ENCODE peak calls at places on chromosome X, in seven cellular contexts. I, L, X, Q, C, G and J are unnamed samples.
A peak's percentile ranks its signal among the peaks of the same experiment; 100 is the strongest.

GRCh38 chrX:48459483-48459882 is 10.6 kb downstream of the SLC38A5 start:
- DNase-seq in C (no peak), L (no peak), X (no peak), Q (no peak), I (no peak), G (no peak), J (no peak)

GRCh38 chrX:110213183-110213582 is 104.7 kb downstream of the AMMECR1 start:
- DNase-seq in Q (no peak), C (no peak), G (no peak), L (no peak), I (no peak), X (no peak), J (no peak)

GRCh38 chrX:7019555-7019954 is 128.0 kb upstream of the STS start:
- DNase-seq in C (no peak), L (no peak), I (no peak), X (no peak), G (no peak), Q (no peak), J (no peak)

GRCh38 chrX:11137543-11138139 is 26.5 kb downstream of the HCCS start:
- DNase-seq in X (no peak), G (no peak), C (no peak), L (no peak), I (peak; percentile 24), Q (no peak), J (no peak)

GRCh38 chrX:14476169-14476568 is 53.2 kb upstream of the GLRA2 start:
- DNase-seq in I (no peak), Q (no peak), C (no peak), X (peak; percentile 5), G (no peak), L (no peak), J (no peak)

GRCh38 chrX:108331126-108331909 is 106.9 kb downstream of the COL4A6 start:
- DNase-seq in L (no peak), I (no peak), C (no peak), X (no peak), Q (no peak), G (no peak), J (no peak)

GRCh38 chrX:10098235-10098819 is 58.4 kb upstream of the CLCN4 start:
- DNase-seq in L (no peak), G (no peak), I (no peak), Q (peak; percentile 50), C (no peak), X (no peak), J (peak; percentile 55)

GRCh38 chrX:20224814-20225487 is 41.8 kb downstream of the RPS6KA3 start:
- DNase-seq in C (no peak), G (no peak), I (no peak), L (no peak), Q (no peak), X (peak; percentile 42), J (no peak)

GRCh38 chrX:19709117-19709811 is 178.1 kb downstream of the SH3KBP1 start:
- DNase-seq in L (no peak), C (no peak), I (no peak), G (no peak), Q (no peak), X (no peak), J (no peak)

GRCh38 chrX:118325453-118325852 is 20.5 kb upstream of the WDR44 start:
- DNase-seq in L (no peak), X (no peak), Q (no peak), G (no peak), C (no peak), I (no peak), J (no peak)

GRCh38 chrX:14489437-14489836 is 39.9 kb upstream of the GLRA2 start:
- DNase-seq in G (no peak), I (no peak), L (no peak), X (no peak), Q (no peak), C (no peak), J (no peak)

GRCh38 chrX:50081282-50081955 is 119.4 kb downstream of the AKAP4 start:
- DNase-seq in C (no peak), G (no peak), I (no peak), Q (no peak), X (no peak), L (no peak), J (no peak)

GRCh38 chrX:93422693-93423092 is 250.7 kb downstream of the NAP1L3 start:
- DNase-seq in I (peak; percentile 3), C (peak; percentile 17), Q (no peak), G (no peak), X (peak; percentile 2), L (no peak), J (no peak)

GRCh38 chrX:139972629-139973257 is 7.4 kb upstream of the CXorf66 start:
- DNase-seq in C (no peak), I (no peak), X (no peak), Q (no peak), L (no peak), G (no peak), J (no peak)

GRCh38 chrX:34810364-34810763 is 132.2 kb upstream of the FAM47B start:
- DNase-seq in L (no peak), C (no peak), Q (no peak), G (no peak), X (peak; percentile 35), I (no peak), J (no peak)

GRCh38 chrX:53265771-53266170 is 15.6 kb downstream of the IQSEC2 start:
- DNase-seq in Q (no peak), X (peak; percentile 63), L (no peak), G (no peak), I (no peak), C (no peak), J (no peak)

GRCh38 chrX:44765556-44765955 is 78.3 kb upstream of the DUSP21 start:
- DNase-seq in L (no peak), X (no peak), Q (no peak), I (no peak), C (no peak), G (no peak), J (no peak)

GRCh38 chrX:82196866-82197265 is 995.0 kb downstream of the SH3BGRL start:
- DNase-seq in L (no peak), C (no peak), G (no peak), X (no peak), Q (no peak), I (no peak), J (no peak)

GRCh38 chrX:86241547-86241946 is 93.3 kb downstream of the DACH2 start:
- DNase-seq in G (no peak), C (no peak), Q (no peak), I (no peak), X (no peak), L (no peak), J (no peak)

GRCh38 chrX:86047174-86047991 is at the start of gene CHM:
- DNase-seq in I (no peak), Q (peak; percentile 39), G (peak; percentile 49), L (peak; percentile 84), C (peak; percentile 62), X (peak; percentile 78), J (peak; percentile 61)